ENCODE peak calls at places on chromosomes 11 and 22, in five cellular contexts. D is neuronal stem cell, K is mesenchymal stem cell, E is H9, Y is H1. I is an unnamed sample.

GRCh38 chr11:130369141-130369691 is 54.5 kb upstream of the ZBTB44 start:
- DNase-seq in E (no peak), D (no peak), K (no peak), Y (no peak), I (no peak)

GRCh38 chr11:15589070-15589626 is 474.4 kb downstream of the INSC start:
- DNase-seq in Y (no peak), K (no peak), D (no peak), E (no peak), I (no peak)

GRCh38 chr11:113014731-113015455 is 53.7 kb downstream of the NCAM1 start:
- DNase-seq in E (no peak), D (no peak), K (peak; percentile 4), Y (no peak), I (no peak)

GRCh38 chr22:38177926-38178604 is 3.6 kb downstream of the PLA2G6 start:
- DNase-seq in K (peak; percentile 96), D (peak; percentile 32), Y (no peak), E (no peak), I (peak; percentile 89)

GRCh38 chr11:57321996-57322880 is 2.5 kb downstream of the TNKS1BP1 start:
- DNase-seq in Y (no peak), D (peak; percentile 59), K (peak; percentile 99), E (peak; percentile 84), I (peak; percentile 98)

GRCh38 chr11:126653040-126653439 is 297.6 kb downstream of the ST3GAL4 start:
- DNase-seq in K (no peak), Y (no peak), D (no peak), E (no peak), I (no peak)

GRCh38 chr11:63845305-63845704 is 6.4 kb downstream of the MARK2 start:
- DNase-seq in K (peak; percentile 95), D (no peak), Y (no peak), E (no peak), I (peak; percentile 91)

GRCh38 chr22:36823177-36823839 is 6.5 kb upstream of the PVALB start:
- DNase-seq in K (peak; percentile 3), D (no peak), E (peak; percentile 51), Y (no peak), I (peak; percentile 5)

GRCh38 chr11:117180661-117181585 is 2.4 kb downstream of the SIDT2 start:
- DNase-seq in Y (peak; percentile 58), D (peak; percentile 51), K (peak; percentile 61), E (peak; percentile 95), I (peak; percentile 70)
- H2AK5ac ChIP-seq in Y (peak overlapping the region; percentile 61), D (peak overlapping the region; percentile 94), K (no peak overlapping the region), E (no peak overlapping the region), I (peak overlapping the region; percentile 75)

DNA sequence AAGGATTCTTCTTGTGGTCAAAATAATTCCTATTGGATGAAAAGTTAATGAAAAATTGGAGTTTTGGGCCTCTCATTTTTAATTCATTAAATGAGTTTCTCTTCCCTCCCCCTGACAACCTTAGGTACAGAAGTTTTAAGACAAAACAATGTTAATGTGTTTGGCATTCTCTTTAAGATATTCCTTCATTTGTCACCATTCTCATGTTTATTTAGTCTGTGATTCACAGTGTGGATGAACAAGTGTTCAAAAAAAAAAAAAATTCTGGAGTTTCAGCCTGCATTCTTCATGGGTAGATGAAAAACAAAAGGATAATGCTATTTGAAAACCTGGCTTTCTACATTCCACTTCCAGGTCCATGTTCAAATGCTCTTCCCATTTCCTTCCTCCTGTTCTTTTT is 172.6 kb upstream of the LUZP2 start:
- DNase-seq in E (no peak), D (no peak), Y (no peak), K (peak; percentile 10), I (peak; percentile 75)
- H2AFZ ChIP-seq in E (no peak overlapping the region), D (no peak overlapping the region), Y (no peak overlapping the region), K (no peak overlapping the region), I (no peak overlapping the region)

GRCh38 chr11:70713436-70713835 is 315.1 kb downstream of the CTTN start:
- DNase-seq in E (no peak), D (no peak), K (no peak), Y (no peak), I (no peak)
- H2AK5ac ChIP-seq in E (no peak overlapping the region), D (peak overlapping the region; percentile 20), K (no peak overlapping the region), Y (no peak overlapping the region), I (no peak overlapping the region)

GRCh38 chr11:6598555-6598954 is 4.9 kb downstream of the RRP8 start:
- DNase-seq in K (no peak), D (no peak), Y (no peak), E (no peak), I (no peak)
- H2AFZ ChIP-seq in K (no peak overlapping the region), D (no peak overlapping the region), Y (no peak overlapping the region), E (no peak overlapping the region), I (no peak overlapping the region)

GRCh38 chr11:119567667-119568582 is 145.0 kb upstream of the THY1 start:
- DNase-seq in D (no peak), E (no peak), Y (no peak), K (peak; percentile 94), I (peak; percentile 85)
- H2AK5ac ChIP-seq in D (peak overlapping the region; percentile 3), E (no peak overlapping the region), Y (peak overlapping the region; percentile 86), K (no peak overlapping the region), I (no peak overlapping the region)

GRCh38 chr11:101446238-101446637 is 137.6 kb downstream of the TRPC6 start:
- DNase-seq in K (no peak), E (no peak), D (no peak), Y (no peak), I (peak; percentile 56)
- H2AFZ ChIP-seq in K (no peak overlapping the region), E (no peak overlapping the region), D (no peak overlapping the region), Y (no peak overlapping the region), I (no peak overlapping the region)

GRCh38 chr11:60428517-60428916 is 855 bp upstream of the MS4A5 start:
- DNase-seq in K (no peak), E (no peak), Y (no peak), D (no peak), I (no peak)

GRCh38 chr11:60422609-60423008 is 6.8 kb upstream of the MS4A5 start:
- DNase-seq in K (no peak), E (no peak), Y (no peak), D (no peak), I (no peak)
- H2AK5ac ChIP-seq in K (no peak overlapping the region), E (no peak overlapping the region), Y (no peak overlapping the region), D (no peak overlapping the region), I (no peak overlapping the region)